ENCODE peak calls at places on chromosomes 4 and X, in nine cellular contexts. Q, P, T, B, N, M, C, I and R are unnamed samples.

GRCh38 chr4:106595906-106596305 is 227.3 kb upstream of the GIMD1 start:
- DNase-seq in M (no peak), P (no peak), B (no peak), N (no peak), T (no peak), Q (no peak), C (no peak), I (no peak), R (no peak)

GRCh38 chr4:80336582-80336981 is 1.1 kb downstream of the CFAP299 start:
- DNase-seq in I (no peak), C (peak), Q (no peak), P (peak), N (peak), T (peak), B (peak), M (peak), R (no peak)

GRCh38 chr4:80921441-80921840 is 109.1 kb upstream of the BMP3 start:
- DNase-seq in M (no peak), I (no peak), N (no peak), B (no peak), T (no peak), Q (no peak), C (no peak), P (no peak), R (no peak)

GRCh38 chrX:136035663-136036062 is 50.4 kb downstream of the SLC9A6 start:
- DNase-seq in T (no peak), C (no peak), P (no peak), B (no peak), N (peak), Q (no peak), M (no peak), I (no peak), R (no peak)

GRCh38 chr4:791866-792630 is 33.9 kb downstream of the CPLX1 start:
- DNase-seq in C (no peak), Q (no peak), I (no peak), M (no peak), T (peak), P (no peak), B (no peak), N (no peak), R (no peak)

GRCh38 chr4:125951275-125951887 is 636.6 kb downstream of the FAT4 start:
- DNase-seq in N (no peak), M (no peak), Q (no peak), B (peak), I (no peak), T (no peak), P (peak), C (no peak), R (peak)

GRCh38 chr4:52659016-52659721 is at the start of gene USP46:
- DNase-seq in N (peak), B (peak), M (no peak), Q (peak), T (peak), C (peak), I (peak), P (peak), R (no peak)

GRCh38 chr4:8580321-8581093 is at the start of gene GPR78:
- DNase-seq in C (no peak), B (peak), Q (no peak), N (no peak), P (peak), I (peak), T (peak), M (no peak), R (no peak)

GRCh38 chr4:138671606-138672084 is 343.9 kb upstream of the NOCT start:
- DNase-seq in B (no peak), C (no peak), I (no peak), T (no peak), Q (no peak), N (no peak), P (no peak), M (no peak), R (no peak)

GRCh38 chr4:148060264-148061138 is 328.6 kb downstream of the ARHGAP10 start:
- DNase-seq in Q (peak), M (no peak), P (no peak), C (no peak), I (no peak), N (no peak), B (no peak), T (no peak), R (no peak)

GRCh38 chr4:158796370-158797140 is 27.7 kb downstream of the FNIP2 start:
- DNase-seq in T (no peak), Q (no peak), P (no peak), I (peak), N (no peak), M (no peak), B (peak), C (no peak), R (no peak)

GRCh38 chr4:8319731-8320385 is 50.3 kb downstream of the HTRA3 start:
- DNase-seq in T (no peak), Q (no peak), C (no peak), B (peak), M (no peak), N (no peak), P (no peak), I (peak), R (no peak)

GRCh38 chrX:29388509-29388908 is 801.3 kb downstream of the IL1RAPL1 start:
- DNase-seq in Q (no peak), T (no peak), I (no peak), M (no peak), C (no peak), P (no peak), N (no peak), B (no peak), R (no peak)

GRCh38 chr4:10664408-10664807 is 20.2 kb downstream of the CLNK start:
- DNase-seq in C (no peak), T (no peak), P (peak), M (no peak), Q (no peak), I (peak), N (no peak), B (no peak), R (peak)

GRCh38 chrX:75181721-75182120 is 25.6 kb upstream of the ABCB7 start:
- DNase-seq in I (no peak), C (no peak), M (no peak), T (no peak), Q (no peak), N (no peak), B (no peak), P (no peak), R (no peak)

GRCh38 chrX:85501349-85501748 is 121.9 kb upstream of the POF1B start:
- DNase-seq in N (no peak), I (no peak), T (no peak), C (no peak), M (no peak), P (no peak), B (no peak), Q (no peak), R (no peak)